ENCODE peak calls at places on chromosomes 12 and 14, in five cellular contexts. X is neuronal stem cell, M is H9, F is mesendoderm, L is mesenchymal stem cell. B is an unnamed sample.

GRCh38 chr14:68695326-68695768 is 97.5 kb downstream of the ZFP36L1 start:
- DNase-seq in L (peak; percentile 98), M (no peak), F (no peak), X (no peak), B (peak; percentile 100)

GRCh38 chr12:92929957-92930356 is 862 bp upstream of the EEA1 start:
- DNase-seq in F (no peak), L (no peak), M (no peak), X (no peak), B (no peak)

GRCh38 chr12:90355701-90356345 is 599.2 kb downstream of the CCER1 start:
- DNase-seq in L (no peak), F (peak; percentile 29), M (no peak), X (no peak), B (no peak)

GRCh38 chr12:118060301-118061010 is 523 bp downstream of the WSB2 start:
- DNase-seq in X (no peak), L (peak; percentile 64), M (peak; percentile 34), F (no peak), B (no peak)

GRCh38 chr12:31118831-31119530 is 45.3 kb downstream of the DDX11 start:
- DNase-seq in M (peak; percentile 87), F (peak; percentile 88), X (peak; percentile 62), L (no peak), B (no peak)

GRCh38 chr12:109880938-109881337 is 597 bp upstream of the GLTP start:
- DNase-seq in F (peak; percentile 73), L (no peak), M (no peak), X (no peak), B (no peak)

GRCh38 chr12:122980192-122981035 is at the start of gene ARL6IP4:
- DNase-seq in X (peak; percentile 51), L (peak; percentile 70), M (no peak), F (peak; percentile 63), B (peak; percentile 54)

GRCh38 chr12:53056901-53057300 is 7.0 kb downstream of the TNS2 start:
- DNase-seq in M (no peak), L (no peak), X (no peak), F (no peak), B (no peak)

GRCh38 chr14:60195179-60195810 is 30.1 kb upstream of the DHRS7 start:
- DNase-seq in M (no peak), X (no peak), F (peak; percentile 26), L (no peak), B (no peak)

GRCh38 chr12:68529869-68530268 is 80.8 kb upstream of the RAP1B start:
- DNase-seq in X (no peak), M (no peak), L (no peak), F (no peak), B (no peak)

GRCh38 chr12:68786929-68787328 is 21.0 kb upstream of the MDM2 start:
- DNase-seq in M (no peak), F (no peak), X (no peak), L (no peak), B (no peak)

GRCh38 chr12:7129647-7130536 is at the start of gene CLSTN3:
- DNase-seq in L (peak; percentile 73), F (peak; percentile 90), M (peak; percentile 96), X (peak; percentile 83), B (peak; percentile 68)

GRCh38 chr12:53245289-53245688 is 13.3 kb upstream of the RARG start:
- DNase-seq in F (no peak), M (no peak), L (no peak), X (no peak), B (no peak)

GRCh38 chr14:99946652-99947489 is 118.4 kb upstream of the EVL start:
- DNase-seq in X (peak; percentile 37), F (no peak), L (peak; percentile 21), M (peak; percentile 66), B (no peak)

GRCh38 chr12:78120866-78121590 is 290.3 kb downstream of the NAV3 start:
- DNase-seq in F (no peak), X (no peak), M (no peak), L (peak; percentile 15), B (peak; percentile 52)

GRCh38 chr12:128817115-128818015 is 6.4 kb downstream of the SLC15A4 start:
- DNase-seq in L (peak; percentile 79), M (no peak), X (no peak), F (peak; percentile 68), B (peak; percentile 55)

GRCh38 chr12:666766-667308 is 3.6 kb upstream of the NINJ2 start:
- DNase-seq in F (no peak), M (no peak), X (no peak), L (peak; percentile 41), B (peak; percentile 40)

GRCh38 chr12:15227004-15227679 is 5.9 kb upstream of the RERG start:
- DNase-seq in M (peak; percentile 60), F (peak; percentile 69), X (peak; percentile 35), L (peak; percentile 64), B (peak; percentile 33)

GRCh38 chr12:99332936-99333591 is 314.5 kb upstream of the GARIN6 start:
- DNase-seq in F (no peak), L (no peak), M (no peak), X (no peak), B (no peak)

GRCh38 chr12:29639893-29640495 is 142.5 kb upstream of the OVCH1 start:
- DNase-seq in X (no peak), M (no peak), L (no peak), F (peak; percentile 18), B (no peak)

GRCh38 chr14:75604979-75605825 is 26.8 kb downstream of the FLVCR2 start:
- DNase-seq in M (no peak), L (no peak), X (no peak), F (peak; percentile 94), B (no peak)

GRCh38 chr14:73008501-73008900 is 18.4 kb downstream of the ZFYVE1 start:
- DNase-seq in M (no peak), F (no peak), X (no peak), L (peak; percentile 76), B (peak; percentile 88)

GRCh38 chr12:20757-21156 is 45.8 kb upstream of the IQSEC3 start:
- DNase-seq in L (no peak), F (no peak), M (no peak), X (no peak), B (no peak)

GRCh38 chr14:22836301-22837058 is at the start of gene MMP14:
- DNase-seq in X (no peak), L (peak; percentile 92), F (peak; percentile 95), M (peak; percentile 59), B (peak; percentile 89)

GRCh38 chr12:96047151-96047620 is 11.8 kb upstream of the LTA4H start:
- DNase-seq in X (no peak), M (no peak), L (no peak), F (no peak), B (no peak)

GRCh38 chr12:69096669-69097364 is 142.6 kb upstream of the CPSF6 start:
- DNase-seq in M (no peak), F (no peak), L (no peak), X (no peak), B (no peak)

GRCh38 chr14:69713976-69714716 is 52.8 kb upstream of the SRSF5 start:
- DNase-seq in M (no peak), F (no peak), L (no peak), X (no peak), B (no peak)

GRCh38 chr12:21877583-21877982 is 63.6 kb downstream of the ABCC9 start:
- DNase-seq in M (no peak), X (no peak), F (no peak), L (no peak), B (no peak)

GRCh38 chr14:101083564-101084435 is 180.3 kb upstream of the RTL1 start:
- DNase-seq in X (no peak), M (peak; percentile 76), F (peak; percentile 67), L (no peak), B (no peak)

DNA sequence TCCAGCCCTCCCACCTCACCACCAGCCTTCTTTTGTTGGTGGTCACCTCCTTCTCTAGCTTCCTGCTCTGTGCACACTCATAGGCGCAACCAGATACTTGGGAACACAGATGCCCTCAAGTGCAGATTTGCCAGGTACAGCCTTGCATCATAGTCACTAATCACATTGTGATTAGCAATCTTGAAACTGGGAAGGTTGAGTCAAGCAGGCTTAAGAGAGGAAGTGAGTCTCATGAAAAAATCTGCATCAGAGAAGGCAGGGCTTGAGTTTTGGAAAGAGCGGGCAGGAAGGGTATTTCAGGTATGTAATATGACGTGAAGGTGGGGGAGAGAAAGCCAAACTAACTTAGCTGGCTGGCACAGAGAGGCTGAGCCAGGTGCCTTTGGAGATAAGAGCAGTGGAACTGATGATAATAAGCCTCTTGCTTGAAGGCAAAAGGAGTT is 2.7 kb upstream of the RABGGTA start:
- DNase-seq in X (no peak), F (peak; percentile 23), M (no peak), L (no peak), B (peak; percentile 31)
- H3K9ac ChIP-seq in X (no peak overlapping the region), F (no peak overlapping the region), M (no peak overlapping the region), L (no peak overlapping the region), B (no peak overlapping the region)

GRCh38 chr14:102390486-102390885 is 27.7 kb downstream of the TECPR2 start:
- DNase-seq in F (no peak), M (no peak), L (no peak), X (no peak), B (peak; percentile 57)

GRCh38 chr14:102394717-102395378 is 32.1 kb downstream of the TECPR2 start:
- DNase-seq in F (no peak), X (no peak), M (no peak), L (no peak), B (no peak)

GRCh38 chr14:102389261-102389660 is 26.5 kb downstream of the TECPR2 start:
- DNase-seq in X (no peak), L (no peak), M (no peak), F (no peak), B (no peak)

GRCh38 chr14:102390064-102390463 is 27.3 kb downstream of the TECPR2 start:
- DNase-seq in M (no peak), X (no peak), L (no peak), F (no peak), B (peak; percentile 36)

GRCh38 chr14:102392506-102392905 is 29.8 kb downstream of the TECPR2 start:
- DNase-seq in L (no peak), X (no peak), M (no peak), F (no peak), B (peak; percentile 40)
- H2BK15ac ChIP-seq in L (no peak overlapping the region), X (no peak overlapping the region), M (no peak overlapping the region), F (no peak overlapping the region), B (no peak overlapping the region)

DNA sequence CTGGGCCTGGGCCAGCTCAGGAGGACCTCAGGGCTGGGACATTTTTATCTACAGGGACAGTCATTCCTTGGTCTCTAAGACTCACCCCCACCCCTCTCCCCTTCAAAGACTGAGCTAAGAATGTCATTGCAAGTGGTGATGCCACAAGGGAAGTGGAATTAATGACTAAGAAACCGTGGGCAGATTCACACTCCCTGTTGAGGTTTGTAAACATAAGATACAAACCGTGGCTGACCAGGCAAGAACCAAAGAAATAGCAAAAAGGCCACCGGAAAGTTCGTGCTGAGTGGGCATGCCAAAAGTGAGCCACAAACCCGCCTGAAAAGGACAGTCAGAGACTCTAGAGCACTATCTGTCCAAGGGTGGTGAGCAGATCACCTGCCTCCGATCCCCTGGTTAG is 25.7 kb downstream of the NUAK1 start:
- DNase-seq in M (no peak), X (no peak), L (peak; percentile 88), F (peak; percentile 73), B (peak; percentile 68)
- H3K9ac ChIP-seq in M (no peak overlapping the region), X (no peak overlapping the region), L (peak overlapping the region; percentile 48), F (no peak overlapping the region), B (no peak overlapping the region)

GRCh38 chr14:71525663-71526246 is 406.5 kb upstream of the RGS6 start:
- DNase-seq in X (no peak), L (no peak), F (peak; percentile 31), M (no peak), B (peak; percentile 11)

GRCh38 chr14:71521238-71521637 is 411.0 kb upstream of the RGS6 start:
- DNase-seq in X (no peak), L (no peak), F (peak; percentile 61), M (no peak), B (no peak)

GRCh38 chr14:71524321-71524982 is 407.8 kb upstream of the RGS6 start:
- DNase-seq in X (no peak), M (no peak), L (no peak), F (no peak), B (no peak)

GRCh38 chr14:71521736-71522135 is 410.5 kb upstream of the RGS6 start:
- DNase-seq in M (no peak), X (no peak), L (no peak), F (no peak), B (no peak)

GRCh38 chr14:71523630-71524320 is 408.5 kb upstream of the RGS6 start:
- DNase-seq in X (no peak), F (no peak), L (peak; percentile 10), M (no peak), B (peak; percentile 42)
- H2BK15ac ChIP-seq in X (no peak overlapping the region), F (no peak overlapping the region), L (no peak overlapping the region), M (no peak overlapping the region), B (no peak overlapping the region)

B was measured in IMR-90.